ENCODE peak calls at places on chromosomes 13 and 19, in seven cellular contexts. One of them, this sample, is unnamed.

GRCh38 chr19:10294368-10294697 is 4.6 kb downstream of the ICAM5 start:
- DNase-seq in esophagus squamous epithelium: no peak
- DNase-seq in HEK293T: no peak
- DNase-seq in sigmoid colon: no peak
- DNase-seq in T-helper 1 cell: no peak
- DNase-seq in brain pericyte: no peak
- DNase-seq in nucleus accumbens: no peak
- DNase-seq in this sample: no peak

GRCh38 chr19:485583-486236 is 10.6 kb upstream of the MADCAM1 start:
- DNase-seq in T-helper 1 cell: no peak
- DNase-seq in nucleus accumbens: peak; percentile 97
- DNase-seq in esophagus squamous epithelium: no peak
- DNase-seq in brain pericyte: no peak
- DNase-seq in sigmoid colon: peak; percentile 94
- DNase-seq in HEK293T: no peak
- DNase-seq in this sample: no peak

GRCh38 chr13:60790620-60791019 is 393.6 kb downstream of the TDRD3 start:
- DNase-seq in sigmoid colon: peak; percentile 68
- DNase-seq in brain pericyte: no peak
- DNase-seq in T-helper 1 cell: no peak
- DNase-seq in esophagus squamous epithelium: no peak
- DNase-seq in nucleus accumbens: no peak
- DNase-seq in HEK293T: no peak
- DNase-seq in this sample: no peak

GRCh38 chr13:52599853-52600603 is 42.2 kb upstream of the HNRNPA1L2 start:
- DNase-seq in HEK293T: peak; percentile 62
- DNase-seq in T-helper 1 cell: no peak
- DNase-seq in nucleus accumbens: no peak
- DNase-seq in esophagus squamous epithelium: no peak
- DNase-seq in sigmoid colon: no peak
- DNase-seq in brain pericyte: no peak
- DNase-seq in this sample: no peak

GRCh38 chr13:108227651-108228272 is 9.6 kb downstream of the ABHD13 start:
- DNase-seq in HEK293T: no peak
- DNase-seq in sigmoid colon: no peak
- DNase-seq in nucleus accumbens: no peak
- DNase-seq in esophagus squamous epithelium: no peak
- DNase-seq in T-helper 1 cell: peak; percentile 30
- DNase-seq in brain pericyte: no peak
- DNase-seq in this sample: no peak

GRCh38 chr19:18520848-18521691 is 800 bp downstream of the ELL start:
- DNase-seq in sigmoid colon: peak; percentile 81
- DNase-seq in nucleus accumbens: no peak
- DNase-seq in brain pericyte: no peak
- DNase-seq in T-helper 1 cell: peak; percentile 18
- DNase-seq in HEK293T: no peak
- DNase-seq in esophagus squamous epithelium: no peak
- DNase-seq in this sample: no peak

GRCh38 chr13:27952931-27953670 is 16.0 kb downstream of the CDX2 start:
- DNase-seq in esophagus squamous epithelium: no peak
- DNase-seq in nucleus accumbens: no peak
- DNase-seq in sigmoid colon: no peak
- DNase-seq in HEK293T: no peak
- DNase-seq in T-helper 1 cell: no peak
- DNase-seq in brain pericyte: no peak
- DNase-seq in this sample: no peak

GRCh38 chr19:49553451-49554271 is 25.9 kb downstream of the RCN3 start:
- DNase-seq in T-helper 1 cell: no peak
- DNase-seq in sigmoid colon: no peak
- DNase-seq in HEK293T: no peak
- DNase-seq in brain pericyte: no peak
- DNase-seq in esophagus squamous epithelium: no peak
- DNase-seq in nucleus accumbens: no peak
- DNase-seq in this sample: no peak

GRCh38 chr13:38952827-38953226 is 37.8 kb downstream of the STOML3 start:
- DNase-seq in sigmoid colon: no peak
- DNase-seq in esophagus squamous epithelium: no peak
- DNase-seq in HEK293T: no peak
- DNase-seq in nucleus accumbens: no peak
- DNase-seq in brain pericyte: no peak
- DNase-seq in T-helper 1 cell: no peak
- DNase-seq in this sample: no peak

GRCh38 chr13:28451482-28452217 is 43.3 kb downstream of the FLT1 start:
- DNase-seq in T-helper 1 cell: no peak
- DNase-seq in sigmoid colon: no peak
- DNase-seq in brain pericyte: no peak
- DNase-seq in esophagus squamous epithelium: no peak
- DNase-seq in nucleus accumbens: no peak
- DNase-seq in HEK293T: peak; percentile 31
- DNase-seq in this sample: no peak

GRCh38 chr13:26910754-26911465 is 150.3 kb upstream of the GPR12 start:
- DNase-seq in HEK293T: no peak
- DNase-seq in T-helper 1 cell: no peak
- DNase-seq in sigmoid colon: no peak
- DNase-seq in brain pericyte: no peak
- DNase-seq in nucleus accumbens: no peak
- DNase-seq in esophagus squamous epithelium: no peak
- DNase-seq in this sample: no peak

GRCh38 chr19:23799321-23799720 is 40.6 kb upstream of the ZNF681 start:
- DNase-seq in nucleus accumbens: no peak
- DNase-seq in HEK293T: no peak
- DNase-seq in sigmoid colon: no peak
- DNase-seq in esophagus squamous epithelium: no peak
- DNase-seq in T-helper 1 cell: peak; percentile 39
- DNase-seq in brain pericyte: no peak
- DNase-seq in this sample: no peak

GRCh38 chr19:51473009-51473707 is 5.2 kb upstream of the CEACAM18 start:
- DNase-seq in nucleus accumbens: peak; percentile 18
- DNase-seq in T-helper 1 cell: peak; percentile 76
- DNase-seq in HEK293T: peak; percentile 68
- DNase-seq in esophagus squamous epithelium: no peak
- DNase-seq in sigmoid colon: peak; percentile 79
- DNase-seq in brain pericyte: no peak
- DNase-seq in this sample: no peak

GRCh38 chr13:28755546-28755870 is 36.7 kb upstream of the SLC46A3 start:
- DNase-seq in sigmoid colon: no peak
- DNase-seq in esophagus squamous epithelium: no peak
- DNase-seq in HEK293T: no peak
- DNase-seq in nucleus accumbens: no peak
- DNase-seq in brain pericyte: no peak
- DNase-seq in T-helper 1 cell: no peak
- DNase-seq in this sample: no peak

GRCh38 chr13:94333131-94333820 is 146.2 kb downstream of the DCT start:
- DNase-seq in T-helper 1 cell: no peak
- DNase-seq in HEK293T: no peak
- DNase-seq in sigmoid colon: no peak
- DNase-seq in esophagus squamous epithelium: no peak
- DNase-seq in nucleus accumbens: no peak
- DNase-seq in brain pericyte: no peak
- DNase-seq in this sample: no peak

GRCh38 chr19:12064266-12065099 is at the start of gene ZNF844:
- DNase-seq in HEK293T: no peak
- DNase-seq in sigmoid colon: peak; percentile 98
- DNase-seq in esophagus squamous epithelium: peak; percentile 61
- DNase-seq in nucleus accumbens: peak; percentile 97
- DNase-seq in T-helper 1 cell: peak; percentile 65
- DNase-seq in brain pericyte: peak; percentile 33
- DNase-seq in this sample: peak; percentile 99

GRCh38 chr13:90738881-90739280 is 608.6 kb upstream of the MIR17HG start:
- DNase-seq in nucleus accumbens: no peak
- DNase-seq in T-helper 1 cell: no peak
- DNase-seq in brain pericyte: no peak
- DNase-seq in esophagus squamous epithelium: no peak
- DNase-seq in HEK293T: no peak
- DNase-seq in sigmoid colon: no peak
- DNase-seq in this sample: no peak

GRCh38 chr19:418761-419632 is 10.1 kb upstream of the C2CD4C start:
- DNase-seq in nucleus accumbens: no peak
- DNase-seq in T-helper 1 cell: no peak
- DNase-seq in HEK293T: no peak
- DNase-seq in esophagus squamous epithelium: no peak
- DNase-seq in brain pericyte: no peak
- DNase-seq in sigmoid colon: no peak
- DNase-seq in this sample: no peak

GRCh38 chr13:20995245-20995829 is 66.0 kb downstream of the LATS2 start:
- DNase-seq in T-helper 1 cell: no peak
- DNase-seq in nucleus accumbens: no peak
- DNase-seq in sigmoid colon: no peak
- DNase-seq in HEK293T: no peak
- DNase-seq in esophagus squamous epithelium: no peak
- DNase-seq in brain pericyte: no peak
- DNase-seq in this sample: no peak

GRCh38 chr19:34232566-34233481 is 21.5 kb upstream of the GARRE1 start:
- DNase-seq in HEK293T: no peak
- DNase-seq in sigmoid colon: peak; percentile 77
- DNase-seq in esophagus squamous epithelium: no peak
- DNase-seq in brain pericyte: no peak
- DNase-seq in nucleus accumbens: peak; percentile 22
- DNase-seq in T-helper 1 cell: no peak
- DNase-seq in this sample: no peak

GRCh38 chr13:98773921-98774320 is 21.4 kb upstream of the SLC15A1 start:
- DNase-seq in HEK293T: no peak
- DNase-seq in nucleus accumbens: no peak
- DNase-seq in sigmoid colon: no peak
- DNase-seq in esophagus squamous epithelium: no peak
- DNase-seq in brain pericyte: no peak
- DNase-seq in T-helper 1 cell: no peak
- DNase-seq in this sample: peak; percentile 69

GRCh38 chr13:29140277-29140676 is 320.1 kb downstream of the MTUS2 start:
- DNase-seq in nucleus accumbens: no peak
- DNase-seq in T-helper 1 cell: no peak
- DNase-seq in esophagus squamous epithelium: no peak
- DNase-seq in HEK293T: no peak
- DNase-seq in brain pericyte: no peak
- DNase-seq in sigmoid colon: no peak
- DNase-seq in this sample: no peak

GRCh38 chr19:54207908-54208783 is 7.5 kb downstream of the RPS9 start:
- DNase-seq in T-helper 1 cell: no peak
- DNase-seq in nucleus accumbens: peak; percentile 56
- DNase-seq in HEK293T: no peak
- DNase-seq in sigmoid colon: peak; percentile 89
- DNase-seq in brain pericyte: no peak
- DNase-seq in esophagus squamous epithelium: no peak
- DNase-seq in this sample: peak; percentile 92

GRCh38 chr13:72314210-72314609 is 413.2 kb downstream of the MZT1 start:
- DNase-seq in sigmoid colon: no peak
- DNase-seq in esophagus squamous epithelium: no peak
- DNase-seq in nucleus accumbens: no peak
- DNase-seq in brain pericyte: no peak
- DNase-seq in T-helper 1 cell: no peak
- DNase-seq in HEK293T: no peak
- DNase-seq in this sample: no peak

GRCh38 chr13:35824395-35824794 is 306.8 kb downstream of the DCLK1 start:
- DNase-seq in HEK293T: no peak
- DNase-seq in brain pericyte: no peak
- DNase-seq in T-helper 1 cell: no peak
- DNase-seq in esophagus squamous epithelium: no peak
- DNase-seq in sigmoid colon: no peak
- DNase-seq in nucleus accumbens: no peak
- DNase-seq in this sample: no peak

GRCh38 chr13:103299079-103299478 is 232.9 kb upstream of the SLC10A2 start:
- DNase-seq in HEK293T: no peak
- DNase-seq in esophagus squamous epithelium: no peak
- DNase-seq in nucleus accumbens: no peak
- DNase-seq in brain pericyte: no peak
- DNase-seq in T-helper 1 cell: no peak
- DNase-seq in sigmoid colon: no peak
- DNase-seq in this sample: no peak

GRCh38 chr19:40805258-40805868 is 6.4 kb downstream of the EGLN2 start:
- DNase-seq in T-helper 1 cell: no peak
- DNase-seq in brain pericyte: no peak
- DNase-seq in nucleus accumbens: no peak
- DNase-seq in esophagus squamous epithelium: no peak
- DNase-seq in sigmoid colon: no peak
- DNase-seq in HEK293T: no peak
- DNase-seq in this sample: no peak

GRCh38 chr13:26074706-26075105 is 22.9 kb upstream of the SHISA2 start:
- DNase-seq in T-helper 1 cell: no peak
- DNase-seq in nucleus accumbens: no peak
- DNase-seq in HEK293T: no peak
- DNase-seq in sigmoid colon: no peak
- DNase-seq in brain pericyte: no peak
- DNase-seq in esophagus squamous epithelium: no peak
- DNase-seq in this sample: no peak

GRCh38 chr13:110593430-110594130 is 21.8 kb upstream of the NAXD start:
- DNase-seq in nucleus accumbens: no peak
- DNase-seq in esophagus squamous epithelium: no peak
- DNase-seq in T-helper 1 cell: no peak
- DNase-seq in HEK293T: peak; percentile 44
- DNase-seq in sigmoid colon: no peak
- DNase-seq in brain pericyte: no peak
- DNase-seq in this sample: no peak

GRCh38 chr19:5774921-5775320 is 9.6 kb downstream of the PRR22 start:
- DNase-seq in T-helper 1 cell: no peak
- DNase-seq in nucleus accumbens: no peak
- DNase-seq in sigmoid colon: no peak
- DNase-seq in esophagus squamous epithelium: no peak
- DNase-seq in HEK293T: no peak
- DNase-seq in brain pericyte: no peak
- DNase-seq in this sample: no peak